ENCODE peak calls at places on chromosomes 16 and 17, in seven cellular contexts. R is kidney glomerular epithelial cell; G is activated T-helper 1 cell treated with anti-CD3 and anti-CD28 coated beads, Interleukin-12 subunit alpha, Interleukin-12 subunit beta, Interleukin-2, Interleukin-4 antibody, amounts not matched to agents 30 ng/mL and 10 ng/mL and 1 ng/mL, durations not matched to agents 14 hours and 24 hours and 36 hours; F is epithelial cell of esophagus; O is activated gamma-delta T cell treated with anti-CD3 and anti-CD28 coated beads, Interleukin-2, amount 50 U/mL, for 16 hours; X is tibial artery; V is GM03348. U is an unnamed sample.
A peak's percentile ranks its signal among the peaks of the same experiment; 100 is the strongest.

GRCh38 chr16:87686697-87687570 is 78.9 kb downstream of the KLHDC4 start:
- DNase-seq in F (no peak), O (no peak), V (peak; percentile 44), X (no peak), G (no peak), R (no peak), U (peak; percentile 67)

GRCh38 chr16:272633-273546 is 2.9 kb downstream of the RGS11 start:
- DNase-seq in X (no peak), F (no peak), O (no peak), V (no peak), R (no peak), G (no peak), U (no peak)

GRCh38 chr16:10590342-10590741 is 9.9 kb upstream of the EMP2 start:
- DNase-seq in O (no peak), R (no peak), V (no peak), G (no peak), X (no peak), F (no peak), U (no peak)

GRCh38 chr17:29212681-29213121 is 32.5 kb upstream of the MYO18A start:
- DNase-seq in G (no peak), X (no peak), V (peak; percentile 53), F (peak; percentile 66), R (no peak), O (no peak), U (no peak)

GRCh38 chr16:27304102-27304501 is 9.7 kb upstream of the IL4R start:
- DNase-seq in V (no peak), X (peak; percentile 6), F (no peak), R (no peak), G (no peak), O (no peak), U (no peak)

GRCh38 chr16:1548234-1548633 is 14.8 kb downstream of the TMEM204 start:
- DNase-seq in O (no peak), F (no peak), X (no peak), R (no peak), V (no peak), G (no peak), U (no peak)

GRCh38 chr16:46850619-46851555 is 19.9 kb upstream of the C16orf87 start:
- DNase-seq in O (no peak), G (no peak), X (no peak), V (no peak), F (no peak), R (no peak), U (no peak)

GRCh38 chr17:8894189-8894611 is 26.7 kb upstream of the PIK3R6 start:
- DNase-seq in V (no peak), F (no peak), G (no peak), O (no peak), R (no peak), X (peak; percentile 60), U (no peak)

GRCh38 chr16:11218324-11218962 is 37.6 kb downstream of the SOCS1 start:
- DNase-seq in V (peak; percentile 43), R (no peak), X (no peak), F (no peak), G (no peak), O (no peak), U (no peak)

GRCh38 chr16:4474192-4474961 is at the start of gene NMRAL1:
- DNase-seq in R (peak; percentile 62), V (peak; percentile 93), G (peak; percentile 82), F (peak; percentile 97), O (peak; percentile 71), X (peak; percentile 95), U (peak; percentile 94)

GRCh38 chr16:58381661-58382060 is 10.6 kb upstream of the GINS3 start:
- DNase-seq in R (no peak), F (no peak), X (no peak), O (no peak), V (no peak), G (no peak), U (no peak)

GRCh38 chr17:12222392-12222791 is 201.7 kb downstream of the MAP2K4 start:
- DNase-seq in X (no peak), V (no peak), G (no peak), O (no peak), F (no peak), R (no peak), U (no peak)

GRCh38 chr17:63140255-63140654 is 174.2 kb downstream of the TANC2 start:
- DNase-seq in V (no peak), O (no peak), X (no peak), G (no peak), R (no peak), F (no peak), U (no peak)

GRCh38 chr17:44362964-44363612 is 565 bp downstream of the FAM171A2 start:
- DNase-seq in G (no peak), R (no peak), F (no peak), O (no peak), X (peak; percentile 65), V (peak; percentile 68), U (no peak)

GRCh38 chr16:15636392-15636873 is 6.5 kb downstream of the MARF1 start:
- DNase-seq in G (no peak), X (no peak), R (no peak), O (no peak), V (no peak), F (no peak), U (no peak)

GRCh38 chr17:73476890-73477350 is 165.1 kb upstream of the CDC42EP4 start:
- DNase-seq in O (no peak), V (no peak), R (no peak), X (no peak), G (no peak), F (no peak), U (no peak)

GRCh38 chr17:79801156-79802038 is 4.5 kb upstream of the CBX8 start:
- DNase-seq in G (no peak), O (no peak), R (no peak), V (no peak), F (peak; percentile 23), X (no peak), U (no peak)

GRCh38 chr17:33125552-33125950 is 133.9 kb downstream of the SPACA3 start:
- DNase-seq in V (no peak), O (no peak), R (no peak), X (no peak), G (no peak), F (no peak), U (no peak)

GRCh38 chr17:81251091-81251942 is 12.2 kb downstream of the NDUFAF8 start:
- DNase-seq in G (no peak), F (no peak), X (no peak), R (no peak), O (no peak), V (no peak), U (no peak)

GRCh38 chr16:72858611-72859493 is 189.1 kb downstream of the ZFHX3 start:
- DNase-seq in X (peak; percentile 94), F (no peak), G (no peak), R (no peak), O (no peak), V (no peak), U (no peak)

GRCh38 chr17:47857551-47858410 is 6.8 kb upstream of the SP6 start:
- DNase-seq in R (no peak), F (no peak), G (no peak), X (no peak), V (no peak), O (no peak), U (no peak)

GRCh38 chr17:77132411-77133086 is 8.2 kb upstream of the SEC14L1 start:
- DNase-seq in X (no peak), V (no peak), G (no peak), O (no peak), R (no peak), F (peak; percentile 53), U (no peak)

GRCh38 chr17:9986754-9987382 is 81.8 kb upstream of the RCVRN start:
- DNase-seq in X (no peak), O (no peak), R (no peak), V (no peak), F (no peak), G (no peak), U (no peak)

GRCh38 chr17:17144061-17144460 is 62.1 kb downstream of the PLD6 start:
- DNase-seq in G (no peak), F (no peak), X (no peak), R (no peak), O (no peak), V (no peak), U (no peak)

GRCh38 chr17:31291820-31292219 is 5.2 kb downstream of the OMG start:
- DNase-seq in V (no peak), F (no peak), O (no peak), G (no peak), X (no peak), R (no peak), U (no peak)

U was measured in kidney tubule cell.